ENCODE peak calls at places on chromosomes 7 and 10, in eight cellular contexts. X is A549, C is sigmoid colon, R is transverse colon, O is SK-N-SH, T is stomach, P is esophagus muscularis mucosa, J is suprapubic skin. W is an unnamed sample.

GRCh38 chr10:102603946-102604345 is 40.3 kb upstream of the TRIM8 start:
- DNase-seq in J (no peak), X (no peak), R (no peak), C (peak), T (no peak), P (no peak), O (no peak), W (no peak)

GRCh38 chr7:117830422-117830954 is 42.8 kb downstream of the CTTNBP2 start:
- DNase-seq in R (peak), X (no peak), T (no peak), P (no peak), C (no peak), O (no peak), J (no peak), W (no peak)

GRCh38 chr10:15824498-15824897 is 35.8 kb downstream of the MINDY3 start:
- DNase-seq in T (no peak), P (no peak), O (peak), X (peak), R (no peak), C (no peak), J (no peak), W (no peak)

GRCh38 chr7:19369182-19369581 is 224.0 kb upstream of the FERD3L start:
- DNase-seq in T (no peak), O (no peak), X (no peak), J (no peak), R (no peak), C (no peak), P (no peak), W (no peak)

GRCh38 chr10:127125331-127125730 is 71.1 kb downstream of the INSYN2A start:
- DNase-seq in R (no peak), P (no peak), T (no peak), C (no peak), O (no peak), J (no peak), X (no peak), W (no peak)

GRCh38 chr7:79709574-79710409 is 256.3 kb upstream of the MAGI2 start:
- DNase-seq in T (no peak), R (peak), P (no peak), O (no peak), J (no peak), C (no peak), X (peak), W (no peak)

GRCh38 chr7:100674441-100675407 is 1.2 kb downstream of the GNB2 start:
- DNase-seq in X (no peak), J (peak), P (no peak), R (peak), C (peak), O (peak), T (no peak), W (peak)

GRCh38 chr7:27283558-27283957 is 41.0 kb downstream of the EVX1 start:
- DNase-seq in P (no peak), X (no peak), J (no peak), O (no peak), C (no peak), T (no peak), R (no peak), W (no peak)

GRCh38 chr10:114483575-114483974 is 79.3 kb upstream of the AFAP1L2 start:
- DNase-seq in O (no peak), T (peak), J (no peak), C (no peak), P (no peak), X (no peak), R (no peak), W (peak)

GRCh38 chr7:159056722-159057121 is 87.9 kb downstream of the VIPR2 start:
- DNase-seq in C (peak), J (no peak), X (no peak), P (peak), R (no peak), T (no peak), O (no peak), W (no peak)

GRCh38 chr10:30435068-30435422 is 1.1 kb downstream of the MAP3K8 start:
- DNase-seq in C (peak), X (peak), O (no peak), J (no peak), P (no peak), R (peak), T (peak), W (peak)
- TF ChIP-seq EP300 in C (no peak), X (no peak), O (peak), J (no peak), P (no peak), R (no peak), T (no peak), W (no peak)

GRCh38 chr7:85773116-85773783 is 586.4 kb upstream of the SEMA3D start:
- DNase-seq in R (no peak), O (no peak), C (no peak), X (no peak), P (no peak), J (no peak), T (no peak), W (no peak)
- H3K4me3 ChIP-seq in R (no peak), O (no peak), C (no peak), X (no peak), P (no peak), J (no peak), T (no peak), W (no peak)

GRCh38 chr7:11247545-11247944 is 273.9 kb downstream of the PHF14 start:
- DNase-seq in O (no peak), C (no peak), P (no peak), R (no peak), J (no peak), T (no peak), X (no peak), W (no peak)

GRCh38 chr7:11256501-11256900 is 282.8 kb downstream of the PHF14 start:
- DNase-seq in P (no peak), R (no peak), J (no peak), X (no peak), O (no peak), C (no peak), T (no peak), W (no peak)

GRCh38 chr7:11251436-11251835 is 277.8 kb downstream of the PHF14 start:
- DNase-seq in J (no peak), O (no peak), X (no peak), C (no peak), T (no peak), R (no peak), P (no peak), W (no peak)

GRCh38 chr7:11252705-11253272 is 279.1 kb downstream of the PHF14 start:
- DNase-seq in T (no peak), O (no peak), X (no peak), P (no peak), R (no peak), J (no peak), C (no peak), W (no peak)

GRCh38 chr7:11252011-11252607 is 278.4 kb downstream of the PHF14 start:
- DNase-seq in P (no peak), J (no peak), C (no peak), X (no peak), T (no peak), R (no peak), O (no peak), W (no peak)
- TF ChIP-seq EP300 in P (no peak), J (no peak), C (no peak), X (no peak), T (no peak), R (no peak), O (no peak), W (no peak)

GRCh38 chr10:118911361-118911760 is 118.2 kb upstream of the NANOS1 start:
- DNase-seq in C (no peak), T (no peak), O (no peak), R (no peak), J (no peak), P (peak), X (peak), W (no peak)
- H3K4me3 ChIP-seq in C (no peak), T (no peak), O (no peak), R (no peak), J (no peak), P (no peak), X (no peak), W (no peak)